ENCODE peak calls at places on chromosome 3, in four cellular contexts. X, N, I and T are unnamed samples.

GRCh38 chr3:127535901-127536817 is 54.4 kb downstream of the TPRA1 start:
- DNase-seq in N (no peak), X (no peak), I (no peak), T (no peak)

GRCh38 chr3:171526869-171527268 is 66.7 kb upstream of the TNIK start:
- DNase-seq in I (no peak), N (no peak), X (peak; percentile 81), T (no peak)

GRCh38 chr3:185420762-185421161 is 57.8 kb downstream of the MAP3K13 start:
- DNase-seq in X (peak; percentile 2), I (no peak), N (peak; percentile 11), T (peak; percentile 25)

GRCh38 chr3:124569761-124570160 is 160.5 kb upstream of the UMPS start:
- DNase-seq in X (no peak), N (no peak), I (no peak), T (no peak)

GRCh38 chr3:187750513-187751123 is 5.3 kb upstream of the BCL6 start:
- DNase-seq in I (peak; percentile 69), X (peak; percentile 30), N (no peak), T (no peak)

GRCh38 chr3:193825617-193826016 is 232.6 kb downstream of the OPA1 start:
- DNase-seq in X (no peak), N (no peak), I (no peak), T (no peak)

GRCh38 chr3:170553788-170554620 is 31.9 kb downstream of the SLC7A14 start:
- DNase-seq in X (no peak), I (no peak), N (no peak), T (no peak)

GRCh38 chr3:78647735-78648134 is 1120.1 kb downstream of the ROBO1 start:
- DNase-seq in I (no peak), X (peak; percentile 24), N (no peak), T (no peak)

GRCh38 chr3:44106761-44107160 is 134.9 kb upstream of the TOPAZ1 start:
- DNase-seq in N (no peak), X (no peak), I (no peak), T (no peak)

GRCh38 chr3:189967254-189967865 is 153.3 kb downstream of the P3H2 start:
- DNase-seq in N (no peak), I (no peak), X (peak; percentile 88), T (no peak)

DNA sequence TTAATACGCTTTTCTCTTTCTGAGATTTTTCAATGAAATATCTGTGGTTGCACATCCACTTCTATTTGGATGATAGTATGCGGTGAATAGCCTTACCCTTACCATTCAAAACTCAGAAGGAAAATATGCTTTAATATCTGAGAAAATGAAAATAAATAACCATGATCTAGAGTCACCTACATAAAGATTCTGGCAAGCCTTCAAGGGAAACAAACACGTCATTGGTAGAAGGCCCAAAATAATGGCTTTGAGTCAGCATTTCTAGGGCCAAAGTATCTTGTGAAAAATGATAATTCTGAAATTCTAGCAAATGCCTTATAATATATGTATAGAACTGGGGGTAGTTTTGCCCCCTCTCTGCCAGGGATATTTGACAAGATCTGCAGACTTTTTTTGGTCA is 15.5 kb downstream of the PLSCR1 start:
- DNase-seq in I (no peak), N (no peak), X (no peak), T (no peak)
- H3K36me3 ChIP-seq in I (no peaks in the 10 kb centered on the region), N (no peaks in the 10 kb centered on the region), X (peaks cover 87% of the 10 kb centered on the region), T (peaks cover 9% of the 10 kb centered on the region)

GRCh38 chr3:195869413-195870001 is 38.8 kb downstream of the TNK2 start:
- DNase-seq in I (peak; percentile 44), X (no peak), N (no peak), T (no peak)
- H3K36me3 ChIP-seq in I (peaks cover 9% of the 10 kb centered on the region), X (peaks cover 25% of the 10 kb centered on the region), N (peaks cover 17% of the 10 kb centered on the region), T (peaks cover 30% of the 10 kb centered on the region)

GRCh38 chr3:149625795-149626194 is 32.0 kb downstream of the WWTR1 start:
- DNase-seq in X (no peak), I (no peak), N (no peak), T (no peak)
- H3K36me3 ChIP-seq in X (no peaks in the 10 kb centered on the region), I (no peaks in the 10 kb centered on the region), N (no peaks in the 10 kb centered on the region), T (no peaks in the 10 kb centered on the region)

GRCh38 chr3:196931157-196931556 is 11.2 kb downstream of the NCBP2 start:
- DNase-seq in N (no peak), X (no peak), I (no peak), T (no peak)
- H3K36me3 ChIP-seq in N (peaks cover 8% of the 10 kb centered on the region), X (peaks cover 65% of the 10 kb centered on the region), I (peaks cover 23% of the 10 kb centered on the region), T (peaks cover 23% of the 10 kb centered on the region)

GRCh38 chr3:53232641-53233377 is 23.0 kb downstream of the TKT start:
- DNase-seq in I (peak; percentile 52), N (no peak), X (no peak), T (no peak)
- H3K36me3 ChIP-seq in I (peaks cover 4% of the 10 kb centered on the region), N (peaks cover 67% of the 10 kb centered on the region), X (peaks cover 95% of the 10 kb centered on the region), T (peaks cover 71% of the 10 kb centered on the region)

GRCh38 chr3:69032137-69032536 is 18.7 kb upstream of the EOGT start:
- DNase-seq in I (no peak), X (peak; percentile 81), N (no peak), T (no peak)
- H3K36me3 ChIP-seq in I (peaks cover 3% of the 10 kb centered on the region), X (peaks cover 98% of the 10 kb centered on the region), N (no peaks in the 10 kb centered on the region), T (peaks cover 17% of the 10 kb centered on the region)

DNA sequence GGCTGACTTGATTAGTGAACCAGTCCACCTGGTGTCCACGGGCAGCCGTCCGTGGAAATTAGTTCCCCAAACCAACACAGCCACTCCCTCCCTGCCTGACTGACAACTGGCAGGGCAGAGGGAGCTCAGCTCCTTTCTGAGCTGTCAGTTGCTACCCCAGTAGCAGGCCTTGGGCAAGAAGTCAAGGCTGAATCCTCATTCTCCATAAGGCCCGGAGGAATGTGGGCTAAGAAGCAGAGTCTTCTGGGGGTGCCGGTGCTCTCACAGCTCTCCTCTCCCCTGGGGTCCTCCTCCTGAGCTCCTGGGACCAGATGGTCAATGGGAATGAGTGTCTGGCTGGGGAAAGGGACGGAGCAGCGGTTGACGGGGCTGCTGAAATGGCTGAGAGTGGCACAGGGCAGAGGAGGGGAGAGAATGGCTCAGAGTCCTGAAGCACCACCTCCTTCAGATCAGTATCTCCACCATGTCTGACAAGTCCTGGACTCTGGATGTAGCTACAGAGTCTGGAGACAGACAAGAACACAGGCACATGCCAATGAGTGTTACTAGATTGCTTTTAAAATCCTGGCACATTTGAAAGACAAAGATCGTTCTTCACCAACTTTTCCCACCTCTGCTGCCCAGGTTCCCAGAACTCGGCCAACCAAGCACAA is 16.9 kb downstream of the AMOTL2 start:
- DNase-seq in I (peak; percentile 35), N (no peak), X (no peak), T (no peak)
- H3K36me3 ChIP-seq in I (peaks cover 4% of the 10 kb centered on the region), N (no peaks in the 10 kb centered on the region), X (peaks cover 81% of the 10 kb centered on the region), T (peaks cover 51% of the 10 kb centered on the region)

DNA sequence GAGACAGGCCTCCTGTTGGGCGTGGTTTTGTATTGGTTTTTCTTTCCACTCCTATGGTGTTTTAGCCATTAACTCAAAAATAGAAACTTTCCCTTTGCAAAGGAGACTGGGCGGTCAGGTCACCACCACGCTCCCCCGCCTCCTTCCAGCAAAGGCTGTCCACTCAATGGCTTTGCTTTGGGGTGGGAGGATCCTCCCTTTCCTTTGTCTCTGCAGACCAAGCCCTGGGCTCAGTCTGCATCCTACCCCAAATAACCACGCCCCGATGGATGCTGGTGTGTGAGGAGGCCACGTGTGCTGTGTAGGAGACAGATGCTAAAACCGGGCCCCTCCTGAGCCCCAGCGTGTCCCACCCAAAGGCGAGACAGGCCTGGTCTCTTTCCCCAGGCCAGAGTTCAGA is 68.5 kb downstream of the GRIP2 start:
- DNase-seq in I (no peak), X (no peak), N (no peak), T (no peak)
- H3K36me3 ChIP-seq in I (peaks cover 3% of the 10 kb centered on the region), X (peaks cover 4% of the 10 kb centered on the region), N (peaks cover 8% of the 10 kb centered on the region), T (peaks cover 4% of the 10 kb centered on the region)

DNA sequence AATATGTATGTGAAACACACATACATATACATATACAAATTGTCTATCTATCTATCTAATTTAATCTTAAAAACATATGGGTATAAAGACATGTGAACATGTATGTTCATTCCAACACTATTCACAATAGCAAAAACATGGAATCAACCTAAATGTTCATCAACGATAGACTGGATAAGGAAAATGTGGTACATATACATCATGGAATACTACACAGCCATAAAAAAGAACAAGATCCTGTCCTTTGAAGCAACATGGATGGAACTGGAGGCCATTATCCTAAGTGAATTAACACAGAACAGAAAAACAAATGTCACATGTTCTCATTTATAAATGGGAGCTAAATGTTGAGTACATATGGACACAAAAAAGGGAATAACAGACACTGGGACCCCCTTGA is 5.8 kb downstream of the CCR9 start:
- DNase-seq in I (no peak), N (no peak), X (no peak), T (no peak)
- H3K36me3 ChIP-seq in I (no peaks in the 10 kb centered on the region), N (no peaks in the 10 kb centered on the region), X (no peaks in the 10 kb centered on the region), T (no peaks in the 10 kb centered on the region)

GRCh38 chr3:125693887-125694286 is 98.6 kb upstream of the OSBPL11 start:
- DNase-seq in X (no peak), N (no peak), I (no peak), T (no peak)

GRCh38 chr3:125694761-125695294 is 99.5 kb upstream of the OSBPL11 start:
- DNase-seq in N (no peak), I (no peak), X (no peak), T (no peak)

GRCh38 chr3:125692361-125692760 is 97.1 kb upstream of the OSBPL11 start:
- DNase-seq in X (no peak), N (no peak), I (no peak), T (no peak)

DNA sequence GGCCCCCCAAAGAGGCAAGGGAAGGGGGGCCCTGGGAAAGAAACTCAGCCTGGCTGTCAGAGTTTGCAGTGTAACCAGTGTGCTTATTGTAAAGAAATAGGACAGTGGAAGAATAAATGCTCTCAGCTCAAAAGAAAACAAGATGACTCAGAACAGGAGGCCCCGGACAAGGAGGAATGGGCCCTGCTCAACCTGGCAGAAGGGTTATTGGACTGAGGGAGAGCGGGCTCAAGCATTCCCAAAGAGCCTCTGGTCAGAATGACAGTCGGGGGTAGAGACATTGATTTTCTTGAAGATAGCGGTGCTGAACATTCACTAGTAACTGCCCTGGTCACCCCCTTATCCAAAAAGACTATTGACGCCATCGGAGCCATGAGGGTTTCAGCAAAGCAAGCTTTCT is 100.4 kb upstream of the OSBPL11 start:
- DNase-seq in N (no peak), X (peak; percentile 2), I (no peak), T (no peak)
- H3K36me3 ChIP-seq in N (no peaks in the 10 kb centered on the region), X (no peaks in the 10 kb centered on the region), I (no peaks in the 10 kb centered on the region), T (no peaks in the 10 kb centered on the region)